ENCODE peak calls at places on chromosomes 6 and 20, in five cellular contexts. One of them, this sample, is unnamed.

GRCh38 chr6:113969888-113970807 is 800 bp downstream of the HDAC2 start:
- DNase-seq in GM12878: no peak
- DNase-seq in IMR-90: peak; percentile 35
- DNase-seq in K562: peak; percentile 62
- DNase-seq in A549: no peak
- DNase-seq in this sample: peak; percentile 48

GRCh38 chr20:55103188-55103587 is 627.8 kb downstream of the DOK5 start:
- DNase-seq in GM12878: no peak
- DNase-seq in IMR-90: no peak
- DNase-seq in K562: peak; percentile 78
- DNase-seq in A549: no peak
- DNase-seq in this sample: no peak

GRCh38 chr20:21208999-21209398 is 83.1 kb downstream of the KIZ start:
- DNase-seq in GM12878: no peak
- DNase-seq in IMR-90: no peak
- DNase-seq in K562: no peak
- DNase-seq in A549: no peak
- DNase-seq in this sample: no peak

GRCh38 chr20:51801220-51801991 is 915 bp downstream of the SALL4 start:
- DNase-seq in GM12878: no peak
- DNase-seq in IMR-90: no peak
- DNase-seq in K562: no peak
- DNase-seq in A549: peak; percentile 44
- DNase-seq in this sample: no peak

GRCh38 chr20:46965477-46965876 is 70.8 kb downstream of the EYA2 start:
- DNase-seq in GM12878: no peak
- DNase-seq in IMR-90: no peak
- DNase-seq in K562: no peak
- DNase-seq in A549: no peak
- DNase-seq in this sample: no peak

GRCh38 chr6:5260111-5260620 is 584 bp downstream of the LYRM4 start:
- DNase-seq in GM12878: no peak
- DNase-seq in IMR-90: peak; percentile 39
- DNase-seq in K562: peak; percentile 79
- DNase-seq in A549: peak; percentile 79
- DNase-seq in this sample: peak; percentile 81

GRCh38 chr20:16392346-16392745 is 180.9 kb downstream of the KIF16B start:
- DNase-seq in GM12878: peak; percentile 43
- DNase-seq in IMR-90: no peak
- DNase-seq in K562: no peak
- DNase-seq in A549: no peak
- DNase-seq in this sample: no peak

GRCh38 chr20:13898012-13898612 is 92.3 kb downstream of the SEL1L2 start:
- DNase-seq in GM12878: no peak
- DNase-seq in IMR-90: no peak
- DNase-seq in K562: no peak
- DNase-seq in A549: no peak
- DNase-seq in this sample: peak; percentile 53

GRCh38 chr6:157461000-157461915 is 80.3 kb downstream of the ZDHHC14 start:
- DNase-seq in GM12878: peak; percentile 92
- DNase-seq in IMR-90: peak; percentile 85
- DNase-seq in K562: peak; percentile 84
- DNase-seq in A549: no peak
- DNase-seq in this sample: peak; percentile 67

GRCh38 chr6:55925292-55925691 is 49.9 kb upstream of the BMP5 start:
- DNase-seq in GM12878: no peak
- DNase-seq in IMR-90: peak; percentile 94
- DNase-seq in K562: no peak
- DNase-seq in A549: peak; percentile 6
- DNase-seq in this sample: no peak

GRCh38 chr6:18561006-18561750 is 174.0 kb downstream of the RNF144B start:
- DNase-seq in GM12878: no peak
- DNase-seq in IMR-90: no peak
- DNase-seq in K562: no peak
- DNase-seq in A549: no peak
- DNase-seq in this sample: no peak

GRCh38 chr20:49457444-49457843 is 25.0 kb downstream of the KCNB1 start:
- DNase-seq in GM12878: no peak
- DNase-seq in IMR-90: no peak
- DNase-seq in K562: no peak
- DNase-seq in A549: no peak
- DNase-seq in this sample: no peak

DNA sequence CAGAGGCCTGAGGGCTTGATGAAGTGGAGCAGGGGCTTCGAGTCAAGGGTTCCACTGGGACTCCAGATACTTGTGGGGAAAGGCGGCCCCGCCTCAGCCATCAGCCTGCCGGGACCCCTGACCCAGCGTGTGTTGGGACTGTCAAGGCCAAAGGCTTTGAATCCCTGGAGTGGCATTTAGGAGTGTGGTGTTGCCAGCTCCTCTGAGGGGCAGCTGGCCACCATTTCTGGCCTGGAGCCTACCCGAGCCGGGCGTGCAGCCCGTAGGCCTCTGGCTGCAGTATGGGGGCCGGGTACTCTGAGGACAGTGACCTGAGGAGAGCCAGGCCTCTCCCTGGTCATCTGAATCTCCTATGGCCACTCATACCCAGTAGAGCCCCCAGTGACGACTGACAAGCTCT is 40.0 kb downstream of the RRBP1 start:
- DNase-seq in GM12878: no peak
- DNase-seq in IMR-90: no peak
- DNase-seq in K562: no peak
- DNase-seq in A549: no peak
- DNase-seq in this sample: no peak
- TF ChIP-seq SMC3 in GM12878: no peak
- TF ChIP-seq SMC3 in IMR-90: no peak
- TF ChIP-seq SMC3 in K562: no peak
- TF ChIP-seq SMC3 in A549: no peak
- TF ChIP-seq SMC3 in this sample: no peak

GRCh38 chr6:168206681-168207274 is 112.8 kb downstream of the DACT2 start:
- DNase-seq in GM12878: no peak
- DNase-seq in IMR-90: no peak
- DNase-seq in K562: no peak
- DNase-seq in A549: no peak
- DNase-seq in this sample: no peak

GRCh38 chr6:168208854-168209253 is 110.7 kb downstream of the DACT2 start:
- DNase-seq in GM12878: no peak
- DNase-seq in IMR-90: no peak
- DNase-seq in K562: no peak
- DNase-seq in A549: no peak
- DNase-seq in this sample: no peak

GRCh38 chr6:168208436-168208835 is 111.1 kb downstream of the DACT2 start:
- DNase-seq in GM12878: no peak
- DNase-seq in IMR-90: no peak
- DNase-seq in K562: no peak
- DNase-seq in A549: no peak
- DNase-seq in this sample: no peak

GRCh38 chr6:168207421-168208175 is 112.0 kb downstream of the DACT2 start:
- DNase-seq in GM12878: no peak
- DNase-seq in IMR-90: no peak
- DNase-seq in K562: no peak
- DNase-seq in A549: no peak
- DNase-seq in this sample: no peak

DNA sequence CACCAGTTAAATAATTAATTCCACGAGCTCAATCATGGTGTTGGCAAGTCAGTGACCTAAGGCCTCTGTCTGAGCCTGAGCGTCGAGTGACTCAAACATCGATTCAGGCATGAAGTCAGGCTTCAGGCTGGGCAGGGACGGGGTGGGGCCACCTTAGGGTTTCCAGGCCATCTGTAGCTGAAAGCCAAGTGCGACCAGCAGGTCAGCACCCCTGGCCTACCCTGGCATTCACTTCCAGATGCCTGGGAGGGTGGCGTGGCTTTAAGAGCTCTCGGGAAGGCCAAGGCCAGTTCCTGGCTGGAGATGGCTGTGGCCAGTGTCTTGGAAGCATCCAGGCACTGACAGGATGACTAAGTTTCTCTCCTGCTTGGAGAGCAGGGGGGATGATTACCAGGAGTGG is 113.4 kb downstream of the DACT2 start:
- DNase-seq in GM12878: no peak
- DNase-seq in IMR-90: no peak
- DNase-seq in K562: no peak
- DNase-seq in A549: no peak
- DNase-seq in this sample: no peak
- TF ChIP-seq CEBPB in GM12878: no peak
- TF ChIP-seq CEBPB in IMR-90: no peak
- TF ChIP-seq CEBPB in K562: no peak
- TF ChIP-seq CEBPB in A549: no peak
- TF ChIP-seq CEBPB in this sample: no peak

GRCh38 chr6:8335371-8335770 is 100.0 kb downstream of the SLC35B3 start:
- DNase-seq in GM12878: no peak
- DNase-seq in IMR-90: no peak
- DNase-seq in K562: no peak
- DNase-seq in A549: no peak
- DNase-seq in this sample: no peak
- TF ChIP-seq SMC3 in GM12878: no peak
- TF ChIP-seq SMC3 in IMR-90: no peak
- TF ChIP-seq SMC3 in K562: no peak
- TF ChIP-seq SMC3 in A549: no peak
- TF ChIP-seq SMC3 in this sample: no peak

GRCh38 chr20:2305946-2306345 is 10.1 kb downstream of the TGM3 start:
- DNase-seq in GM12878: no peak
- DNase-seq in IMR-90: no peak
- DNase-seq in K562: peak; percentile 11
- DNase-seq in A549: no peak
- DNase-seq in this sample: peak; percentile 44
- TF ChIP-seq CEBPB in GM12878: no peak
- TF ChIP-seq CEBPB in IMR-90: no peak
- TF ChIP-seq CEBPB in K562: no peak
- TF ChIP-seq CEBPB in A549: no peak
- TF ChIP-seq CEBPB in this sample: no peak

GRCh38 chr20:37575884-37576283 is 48.2 kb upstream of the BLCAP start:
- DNase-seq in GM12878: peak; percentile 36
- DNase-seq in IMR-90: no peak
- DNase-seq in K562: no peak
- DNase-seq in A549: no peak
- DNase-seq in this sample: no peak
- TF ChIP-seq SMC3 in GM12878: no peak
- TF ChIP-seq SMC3 in IMR-90: no peak
- TF ChIP-seq SMC3 in K562: no peak
- TF ChIP-seq SMC3 in A549: no peak
- TF ChIP-seq SMC3 in this sample: no peak

DNA sequence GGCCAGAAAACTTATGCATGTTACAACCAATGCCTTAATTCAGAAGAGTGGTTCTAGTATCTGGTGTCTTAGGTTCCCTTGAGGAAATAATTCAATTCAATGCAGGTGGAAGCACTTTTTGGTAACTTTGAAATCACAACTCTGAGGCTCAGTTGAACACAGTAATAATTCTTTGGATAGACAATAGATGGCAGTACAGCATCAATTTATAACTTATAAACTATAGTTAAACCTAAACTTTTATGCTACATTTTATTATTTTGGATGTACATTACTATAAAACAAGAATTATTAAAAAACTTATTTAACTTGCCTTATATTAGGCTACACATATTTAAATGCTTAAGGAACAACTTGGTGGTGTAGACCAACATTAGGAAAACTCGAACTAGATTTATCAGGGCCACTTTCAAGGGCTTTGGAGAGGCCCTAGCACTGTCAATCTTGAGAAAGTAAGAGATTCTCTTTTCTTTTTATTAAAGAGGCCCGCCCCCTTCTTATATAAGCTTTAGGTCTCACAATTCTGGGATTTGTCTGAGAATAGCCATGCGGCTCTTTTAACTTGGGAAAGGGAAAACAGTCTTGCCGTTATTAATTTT is 85.9 kb downstream of the CRYBG1 start:
- DNase-seq in GM12878: no peak
- DNase-seq in IMR-90: peak; percentile 12
- DNase-seq in K562: no peak
- DNase-seq in A549: peak; percentile 10
- DNase-seq in this sample: no peak
- TF ChIP-seq CEBPB in GM12878: no peak
- TF ChIP-seq CEBPB in IMR-90: no peak
- TF ChIP-seq CEBPB in K562: no peak
- TF ChIP-seq CEBPB in A549: no peak
- TF ChIP-seq CEBPB in this sample: no peak

DNA sequence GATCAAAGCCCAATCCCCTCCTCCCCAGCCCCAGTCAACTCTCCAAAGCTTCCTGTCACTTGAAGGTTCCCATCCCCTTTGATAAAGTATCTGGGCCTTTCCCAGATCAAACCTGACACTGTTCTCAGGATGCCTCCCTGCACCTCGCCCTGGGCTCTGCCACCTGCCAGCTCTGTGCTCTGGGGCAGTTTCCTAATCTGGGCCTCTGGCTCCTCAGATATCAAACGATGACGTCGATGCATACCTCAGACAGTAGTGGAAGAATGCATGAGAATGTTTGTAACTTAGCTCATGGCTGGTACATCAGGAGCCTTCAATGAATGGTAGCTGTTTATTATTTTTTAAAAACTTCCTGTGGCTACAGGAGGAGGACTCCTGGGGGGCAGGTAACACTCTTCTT is 106.7 kb upstream of the TRAF3IP2 start:
- DNase-seq in GM12878: no peak
- DNase-seq in IMR-90: peak; percentile 95
- DNase-seq in K562: no peak
- DNase-seq in A549: no peak
- DNase-seq in this sample: no peak
- TF ChIP-seq SMC3 in GM12878: no peak
- TF ChIP-seq SMC3 in IMR-90: peak; percentile 16
- TF ChIP-seq SMC3 in K562: no peak
- TF ChIP-seq SMC3 in A549: no peak
- TF ChIP-seq SMC3 in this sample: no peak

DNA sequence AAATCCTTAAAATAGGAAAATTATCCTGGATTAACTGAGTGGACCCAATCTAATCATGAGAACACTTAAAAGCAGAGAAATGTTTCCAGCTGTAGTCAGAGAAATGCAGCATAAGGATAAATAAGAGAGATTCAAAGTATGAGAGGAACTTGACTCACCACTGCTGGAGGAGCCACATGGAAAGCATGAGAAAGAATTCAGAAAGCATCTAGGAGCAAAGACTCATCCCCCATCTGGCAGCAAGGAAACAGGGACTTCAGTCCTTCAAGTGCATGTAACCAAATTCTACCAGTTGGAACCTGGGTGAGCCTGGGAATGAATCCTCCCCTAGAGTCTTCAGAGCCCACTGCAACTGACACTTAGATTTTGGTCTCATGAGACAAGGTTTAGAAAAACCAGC is 33.7 kb downstream of the RNF146 start:
- DNase-seq in GM12878: no peak
- DNase-seq in IMR-90: peak; percentile 92
- DNase-seq in K562: no peak
- DNase-seq in A549: no peak
- DNase-seq in this sample: no peak
- TF ChIP-seq CEBPB in GM12878: no peak
- TF ChIP-seq CEBPB in IMR-90: no peak
- TF ChIP-seq CEBPB in K562: no peak
- TF ChIP-seq CEBPB in A549: no peak
- TF ChIP-seq CEBPB in this sample: no peak

GRCh38 chr20:53776858-53777257 is 183.2 kb upstream of the ZNF217 start:
- DNase-seq in GM12878: no peak
- DNase-seq in IMR-90: no peak
- DNase-seq in K562: no peak
- DNase-seq in A549: no peak
- DNase-seq in this sample: no peak

GRCh38 chr20:53769041-53769440 is 175.4 kb upstream of the ZNF217 start:
- DNase-seq in GM12878: no peak
- DNase-seq in IMR-90: peak; percentile 71
- DNase-seq in K562: no peak
- DNase-seq in A549: no peak
- DNase-seq in this sample: peak; percentile 92

GRCh38 chr20:53778041-53778516 is 184.4 kb upstream of the ZNF217 start:
- DNase-seq in GM12878: no peak
- DNase-seq in IMR-90: no peak
- DNase-seq in K562: no peak
- DNase-seq in A549: no peak
- DNase-seq in this sample: no peak

GRCh38 chr20:53774487-53775203 is 181.0 kb upstream of the ZNF217 start:
- DNase-seq in GM12878: no peak
- DNase-seq in IMR-90: peak; percentile 95
- DNase-seq in K562: no peak
- DNase-seq in A549: peak; percentile 87
- DNase-seq in this sample: no peak

GRCh38 chr20:53773792-53774371 is 180.2 kb upstream of the ZNF217 start:
- DNase-seq in GM12878: no peak
- DNase-seq in IMR-90: peak; percentile 97
- DNase-seq in K562: no peak
- DNase-seq in A549: peak; percentile 91
- DNase-seq in this sample: peak; percentile 66
- TF ChIP-seq SMC3 in GM12878: no peak
- TF ChIP-seq SMC3 in IMR-90: no peak
- TF ChIP-seq SMC3 in K562: no peak
- TF ChIP-seq SMC3 in A549: peak; percentile 41
- TF ChIP-seq SMC3 in this sample: no peak

This sample was measured in HepG2.